ENCODE peak calls at places on chromosomes 13 and 19, in four cellular contexts. One of them, this sample, is unnamed.

GRCh38 chr19:40232479-40232878 is 6.0 kb upstream of the CCNP start:
- DNase-seq in lower lobe of right lung: no peak
- DNase-seq in tibial nerve: no peak
- DNase-seq in thoracic aorta: no peak
- DNase-seq in this sample: no peak

GRCh38 chr13:51000576-51001260 is 91.1 kb downstream of the RNASEH2B start:
- DNase-seq in lower lobe of right lung: no peak
- DNase-seq in tibial nerve: peak; percentile 35
- DNase-seq in thoracic aorta: no peak
- DNase-seq in this sample: peak; percentile 11

GRCh38 chr13:46404732-46405097 is 17.7 kb upstream of the RUBCNL start:
- DNase-seq in lower lobe of right lung: no peak
- DNase-seq in tibial nerve: no peak
- DNase-seq in thoracic aorta: no peak
- DNase-seq in this sample: no peak

GRCh38 chr19:55452381-55453325 is 8.8 kb downstream of the ISOC2 start:
- DNase-seq in lower lobe of right lung: no peak
- DNase-seq in tibial nerve: peak; percentile 43
- DNase-seq in thoracic aorta: no peak
- DNase-seq in this sample: peak; percentile 27

GRCh38 chr19:8174706-8175105 is 25.3 kb upstream of the FBN3 start:
- DNase-seq in lower lobe of right lung: no peak
- DNase-seq in tibial nerve: no peak
- DNase-seq in thoracic aorta: no peak
- DNase-seq in this sample: no peak

GRCh38 chr13:44197791-44198770 is 175.5 kb upstream of the SERP2 start:
- DNase-seq in lower lobe of right lung: no peak
- DNase-seq in tibial nerve: no peak
- DNase-seq in thoracic aorta: no peak
- DNase-seq in this sample: no peak

GRCh38 chr19:42176990-42177685 is 40.3 kb downstream of the DEDD2 start:
- DNase-seq in lower lobe of right lung: peak; percentile 80
- DNase-seq in tibial nerve: peak; percentile 26
- DNase-seq in thoracic aorta: no peak
- DNase-seq in this sample: peak; percentile 32

GRCh38 chr13:77511552-77511951 is 24.0 kb upstream of the SCEL start:
- DNase-seq in lower lobe of right lung: no peak
- DNase-seq in tibial nerve: no peak
- DNase-seq in thoracic aorta: no peak
- DNase-seq in this sample: no peak

GRCh38 chr13:52846567-52847321 is 1.7 kb downstream of the PCDH8 start:
- DNase-seq in lower lobe of right lung: peak; percentile 62
- DNase-seq in tibial nerve: peak; percentile 23
- DNase-seq in thoracic aorta: no peak
- DNase-seq in this sample: no peak

GRCh38 chr19:7441468-7442146 is 47.2 kb downstream of the PEX11G start:
- DNase-seq in lower lobe of right lung: no peak
- DNase-seq in tibial nerve: no peak
- DNase-seq in thoracic aorta: no peak
- DNase-seq in this sample: no peak

GRCh38 chr13:112702341-112702982 is 12.6 kb downstream of the ATP11A start:
- DNase-seq in lower lobe of right lung: peak; percentile 45
- DNase-seq in tibial nerve: no peak
- DNase-seq in thoracic aorta: no peak
- DNase-seq in this sample: no peak
- H3K27ac ChIP-seq in lower lobe of right lung: no peak overlapping the region
- H3K27ac ChIP-seq in tibial nerve: no peak overlapping the region
- H3K27ac ChIP-seq in thoracic aorta: no peak overlapping the region
- H3K27ac ChIP-seq in this sample: no peak overlapping the region

GRCh38 chr19:13968383-13968935 is 16.1 kb downstream of the DCAF15 start:
- DNase-seq in lower lobe of right lung: no peak
- DNase-seq in tibial nerve: no peak
- DNase-seq in thoracic aorta: no peak
- DNase-seq in this sample: no peak
- TF ChIP-seq CTCF in lower lobe of right lung: no peak
- TF ChIP-seq CTCF in tibial nerve: no peak
- TF ChIP-seq CTCF in thoracic aorta: no peak
- TF ChIP-seq CTCF in this sample: no peak

DNA sequence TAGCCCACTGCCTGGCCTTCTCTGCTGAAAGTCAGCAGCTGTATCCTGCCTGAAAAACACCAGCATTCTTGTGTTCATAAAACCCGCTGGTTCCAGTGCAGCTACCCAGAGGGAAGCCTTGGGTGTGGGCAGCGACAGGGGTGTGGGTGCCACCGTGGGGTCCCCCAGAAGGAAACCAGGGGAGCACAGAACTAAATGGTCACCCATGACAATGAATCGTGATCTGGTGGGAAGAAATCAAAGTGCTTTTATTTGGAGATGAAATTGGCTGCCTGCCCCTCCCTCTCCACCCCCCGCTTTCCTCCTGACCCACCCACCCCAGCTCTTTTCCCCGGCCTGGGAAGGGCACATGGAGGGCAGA is 13.7 kb downstream of the RASA3 start:
- DNase-seq in lower lobe of right lung: no peak
- DNase-seq in tibial nerve: no peak
- DNase-seq in thoracic aorta: no peak
- DNase-seq in this sample: no peak
- H3K4me3 ChIP-seq in lower lobe of right lung: peak overlapping the region; percentile 21
- H3K4me3 ChIP-seq in tibial nerve: peak overlapping the region; percentile 7
- H3K4me3 ChIP-seq in thoracic aorta: peak overlapping the region; percentile 66
- H3K4me3 ChIP-seq in this sample: peak overlapping the region; percentile 37

DNA sequence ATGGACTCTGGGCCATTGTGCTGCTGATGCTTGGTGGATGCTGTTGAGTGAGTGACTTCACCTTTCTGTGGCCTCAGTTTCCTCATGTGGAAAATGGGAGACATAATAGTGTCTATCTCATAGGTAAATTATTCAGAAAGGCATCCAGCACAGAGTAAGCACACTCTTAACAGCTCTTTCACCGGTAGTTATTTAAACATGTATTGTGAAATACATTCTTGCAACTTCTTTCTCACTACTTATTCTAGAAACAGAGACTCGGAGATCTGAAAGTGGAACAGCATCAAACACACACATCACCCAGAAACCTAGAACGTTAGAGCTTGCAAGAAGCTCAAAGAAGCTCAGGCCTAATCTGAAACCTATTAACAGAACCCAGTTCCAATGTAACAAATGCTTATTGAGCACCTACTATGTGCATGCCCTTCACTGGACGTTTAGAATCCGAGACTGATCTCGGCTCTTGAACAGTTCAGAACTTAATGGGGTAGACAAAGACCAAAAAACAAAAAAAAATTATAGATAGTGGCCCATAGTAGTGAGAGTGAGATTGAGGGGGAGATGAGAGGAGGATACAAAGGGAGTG is 4.1 kb downstream of the ZSWIM9 start:
- DNase-seq in lower lobe of right lung: no peak
- DNase-seq in tibial nerve: no peak
- DNase-seq in thoracic aorta: no peak
- DNase-seq in this sample: no peak
- H3K27ac ChIP-seq in lower lobe of right lung: no peak overlapping the region
- H3K27ac ChIP-seq in tibial nerve: no peak overlapping the region
- H3K27ac ChIP-seq in thoracic aorta: no peak overlapping the region
- H3K27ac ChIP-seq in this sample: no peak overlapping the region

DNA sequence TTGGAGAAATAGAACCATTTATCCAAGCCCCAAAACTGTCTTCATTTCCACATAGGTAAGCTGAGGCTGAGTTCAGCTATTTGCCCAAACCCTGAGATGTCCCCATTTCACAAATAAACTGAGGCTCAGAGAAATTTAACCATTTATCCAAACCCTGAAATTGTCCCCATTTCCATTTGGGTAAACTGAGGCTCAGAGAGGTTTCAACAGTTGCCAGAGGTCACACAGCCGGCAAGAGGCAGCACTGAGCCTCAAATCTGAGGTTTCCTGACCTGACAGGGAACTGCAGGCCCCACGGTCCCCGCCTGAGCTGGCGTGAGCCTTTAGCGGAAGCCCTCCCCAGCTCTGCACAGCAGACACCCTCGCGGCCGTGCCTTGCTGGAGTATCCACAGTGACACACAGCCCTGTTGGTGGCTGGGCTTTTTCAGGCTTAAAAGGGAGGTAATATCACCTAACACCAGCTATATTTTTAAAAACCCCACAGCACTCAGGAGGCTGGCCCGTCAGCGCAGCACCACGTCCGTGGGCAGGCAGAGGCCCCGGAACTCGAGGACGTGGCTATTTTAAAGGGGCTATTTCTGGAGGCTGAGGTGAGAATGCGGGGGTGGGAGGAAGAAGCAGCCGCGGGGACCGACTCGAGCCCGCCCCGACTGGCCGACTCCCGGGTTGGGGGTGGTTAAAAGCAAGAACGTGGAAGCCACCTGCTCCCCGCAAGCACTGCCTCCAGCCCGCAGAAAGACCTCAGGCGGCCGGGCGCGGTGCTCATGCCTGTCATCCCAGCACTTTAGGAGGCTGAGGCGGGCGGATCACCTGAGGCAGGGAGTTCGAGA is 18.5 kb downstream of the PTPRS start:
- DNase-seq in lower lobe of right lung: no peak
- DNase-seq in tibial nerve: no peak
- DNase-seq in thoracic aorta: no peak
- DNase-seq in this sample: no peak
- TF ChIP-seq CTCF in lower lobe of right lung: no peak
- TF ChIP-seq CTCF in tibial nerve: no peak
- TF ChIP-seq CTCF in thoracic aorta: no peak
- TF ChIP-seq CTCF in this sample: no peak

GRCh38 chr19:29578349-29578748 is 27.7 kb upstream of the POP4 start:
- DNase-seq in lower lobe of right lung: no peak
- DNase-seq in tibial nerve: no peak
- DNase-seq in thoracic aorta: no peak
- DNase-seq in this sample: no peak
- H3K4me3 ChIP-seq in lower lobe of right lung: no peak overlapping the region
- H3K4me3 ChIP-seq in tibial nerve: no peak overlapping the region
- H3K4me3 ChIP-seq in thoracic aorta: no peak overlapping the region
- H3K4me3 ChIP-seq in this sample: no peak overlapping the region

DNA sequence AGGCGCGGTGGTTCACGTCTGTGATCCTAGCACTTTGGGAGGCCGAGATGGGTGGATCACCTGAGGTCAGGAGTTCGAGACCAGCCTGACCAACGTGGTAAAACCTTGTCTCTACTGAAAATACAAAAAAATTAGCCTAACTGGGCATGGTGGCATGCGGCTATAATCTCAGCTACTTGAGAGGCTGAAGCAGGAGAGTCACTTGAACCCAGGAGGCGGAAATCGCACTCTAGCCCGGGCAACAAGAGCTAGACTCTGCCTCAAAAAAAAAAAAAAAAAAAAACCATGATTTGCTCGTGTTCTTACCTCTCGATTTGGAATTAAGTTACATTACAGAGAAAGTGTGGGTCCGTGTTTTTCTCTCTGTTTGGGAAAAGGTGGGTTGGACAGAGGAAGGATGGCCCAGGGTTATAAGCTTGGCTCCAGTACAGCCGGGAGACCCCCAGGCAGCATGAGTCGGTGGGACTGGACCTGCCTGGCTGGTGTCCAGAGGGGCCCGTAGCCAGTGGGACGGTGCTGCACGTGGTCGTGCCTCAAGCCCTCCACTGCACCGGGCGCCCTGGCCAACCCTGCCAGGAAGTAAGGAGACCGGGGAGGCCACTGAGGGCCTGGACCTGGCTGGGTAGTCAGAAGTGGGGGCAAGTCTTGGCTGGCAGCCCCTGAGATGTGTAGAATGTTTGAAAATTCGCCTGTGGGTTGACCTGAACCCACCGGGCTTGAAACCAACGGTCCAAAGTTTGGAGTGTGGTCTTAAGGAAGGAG is 3.7 kb downstream of the RPS15 start:
- DNase-seq in lower lobe of right lung: peak; percentile 46
- DNase-seq in tibial nerve: no peak
- DNase-seq in thoracic aorta: no peak
- DNase-seq in this sample: no peak
- H3K27ac ChIP-seq in lower lobe of right lung: no peak overlapping the region
- H3K27ac ChIP-seq in tibial nerve: no peak overlapping the region
- H3K27ac ChIP-seq in thoracic aorta: no peak overlapping the region
- H3K27ac ChIP-seq in this sample: no peak overlapping the region

GRCh38 chr13:26719356-26719945 is 41.1 kb downstream of the GPR12 start:
- DNase-seq in lower lobe of right lung: no peak
- DNase-seq in tibial nerve: no peak
- DNase-seq in thoracic aorta: no peak
- DNase-seq in this sample: no peak
- TF ChIP-seq CTCF in lower lobe of right lung: no peak
- TF ChIP-seq CTCF in tibial nerve: no peak
- TF ChIP-seq CTCF in thoracic aorta: no peak
- TF ChIP-seq CTCF in this sample: peak; percentile 22

GRCh38 chr19:50383852-50384684 is at the start of gene POLD1:
- DNase-seq in lower lobe of right lung: peak; percentile 99
- DNase-seq in tibial nerve: peak; percentile 98
- DNase-seq in thoracic aorta: peak; percentile 90
- DNase-seq in this sample: peak; percentile 92

GRCh38 chr19:50384685-50385535 is 763 bp downstream of the POLD1 start:
- DNase-seq in lower lobe of right lung: no peak
- DNase-seq in tibial nerve: no peak
- DNase-seq in thoracic aorta: no peak
- DNase-seq in this sample: no peak

GRCh38 chr19:50380767-50381166 is 3.4 kb upstream of the POLD1 start:
- DNase-seq in lower lobe of right lung: peak; percentile 57
- DNase-seq in tibial nerve: no peak
- DNase-seq in thoracic aorta: no peak
- DNase-seq in this sample: no peak

GRCh38 chr19:50381881-50382729 is 2.0 kb upstream of the POLD1 start:
- DNase-seq in lower lobe of right lung: no peak
- DNase-seq in tibial nerve: no peak
- DNase-seq in thoracic aorta: no peak
- DNase-seq in this sample: no peak

GRCh38 chr19:50383307-50383851 is 768 bp upstream of the POLD1 start:
- DNase-seq in lower lobe of right lung: no peak
- DNase-seq in tibial nerve: no peak
- DNase-seq in thoracic aorta: no peak
- DNase-seq in this sample: no peak
- H3K4me3 ChIP-seq in lower lobe of right lung: peak overlapping the region; percentile 68
- H3K4me3 ChIP-seq in tibial nerve: peak overlapping the region; percentile 69
- H3K4me3 ChIP-seq in thoracic aorta: peak overlapping the region; percentile 76
- H3K4me3 ChIP-seq in this sample: peak overlapping the region; percentile 73